ENCODE peak calls at places on chromosomes 4 and X, in seven cellular contexts. Y is caudate nucleus; I is left lung; C is H1; G is CD4-positive, alpha-beta memory T cell; H is activated CD4-positive, CD25-positive, alpha-beta regulatory T cell treated with anti-CD3 and anti-CD28 coated beads, Interleukin-2, amount 50 U/mL, for 72 hours; Z is effector CD4-positive, alpha-beta T cell. X is an unnamed sample.

GRCh38 chrX:26952213-26952612 is 510.9 kb downstream of the PPP4R3C start:
- DNase-seq in G (no peak), H (no peak), C (no peak), Z (no peak), I (no peak), Y (no peak), X (no peak)

GRCh38 chrX:71941145-71941544 is 30.5 kb downstream of the NHSL2 start:
- DNase-seq in Z (no peak), H (no peak), Y (no peak), I (no peak), G (no peak), C (no peak), X (no peak)

GRCh38 chrX:48512371-48512935 is 3.7 kb downstream of the PORCN start:
- DNase-seq in C (no peak), G (no peak), Y (no peak), Z (no peak), H (no peak), I (no peak), X (no peak)

GRCh38 chrX:22090181-22090580 is 58.1 kb downstream of the PHEX start:
- DNase-seq in G (no peak), I (no peak), H (no peak), Z (no peak), C (no peak), Y (no peak), X (no peak)

GRCh38 chrX:18877472-18877871 is 106.4 kb downstream of the PHKA2 start:
- DNase-seq in G (no peak), Y (no peak), C (no peak), I (no peak), H (no peak), Z (no peak), X (no peak)

GRCh38 chrX:120692319-120692718 is 62.5 kb upstream of the C1GALT1C1 start:
- DNase-seq in I (no peak), Z (no peak), H (no peak), Y (no peak), G (no peak), C (no peak), X (no peak)

GRCh38 chr4:40458683-40459082 is 123.5 kb downstream of the CHRNA9 start:
- DNase-seq in Z (no peak), G (no peak), C (no peak), Y (no peak), H (no peak), I (no peak), X (no peak)

GRCh38 chr4:49044270-49044669 is 58.2 kb downstream of the CWH43 start:
- DNase-seq in Z (no peak), C (no peak), G (no peak), I (no peak), Y (no peak), H (no peak), X (no peak)

GRCh38 chr4:1499465-1499864 is 93.2 kb upstream of the NKX1-1 start:
- DNase-seq in Z (no peak), Y (no peak), I (peak; percentile 19), H (no peak), G (no peak), C (no peak), X (no peak)

GRCh38 chrX:129609395-129609794 is 45.4 kb downstream of the APLN start:
- DNase-seq in I (no peak), Z (no peak), G (no peak), Y (no peak), C (no peak), H (no peak), X (no peak)

GRCh38 chr4:149896428-149896827 is 80.8 kb upstream of the IQCM start:
- DNase-seq in C (no peak), Z (no peak), G (no peak), Y (no peak), I (no peak), H (no peak), X (no peak)

GRCh38 chr4:185016946-185017797 is 1.1 kb upstream of the HELT start:
- DNase-seq in G (no peak), I (no peak), Y (no peak), Z (no peak), H (no peak), C (no peak), X (no peak)

GRCh38 chr4:118076958-118077766 is 42.9 kb downstream of the NDST3 start:
- DNase-seq in I (no peak), C (no peak), Y (no peak), H (no peak), Z (no peak), G (no peak), X (no peak)

GRCh38 chr4:2843909-2844584 is 403 bp downstream of the ADD1 start:
- DNase-seq in G (no peak), I (no peak), Y (no peak), Z (no peak), C (no peak), H (no peak), X (no peak)

GRCh38 chrX:129781134-129782014 is 1.6 kb downstream of the SASH3 start:
- DNase-seq in Y (no peak), I (peak; percentile 75), G (peak; percentile 79), Z (peak; percentile 71), C (no peak), H (peak; percentile 62), X (peak; percentile 89)

GRCh38 chr4:27129871-27130277 is 269.2 kb downstream of the STIM2 start:
- DNase-seq in I (no peak), Y (no peak), C (no peak), G (no peak), H (no peak), Z (no peak), X (no peak)

GRCh38 chrX:41922694-41923171 is 621 bp downstream of the CASK start:
- DNase-seq in I (peak; percentile 35), G (peak; percentile 8), H (peak; percentile 36), Y (no peak), C (no peak), Z (no peak), X (no peak)

GRCh38 chr4:8101213-8101781 is 57.3 kb downstream of the ABLIM2 start:
- DNase-seq in G (no peak), H (no peak), Z (no peak), C (no peak), Y (no peak), I (peak; percentile 47), X (no peak)

GRCh38 chrX:53003111-53003510 is 44.8 kb upstream of the FAM156A start:
- DNase-seq in Y (no peak), H (no peak), Z (no peak), I (no peak), C (no peak), G (no peak), X (no peak)

X was measured in immature natural killer cell.